ENCODE peak calls at places on chromosomes 6 and 20, in nine cellular contexts. F is lung, W is cardiac muscle cell, G is fibroblast of lung, O is K562, J is colonic mucosa, Q is BE2C, I is Panc1, R is esophagus squamous epithelium. Y is an unnamed sample.

GRCh38 chr6:43952746-43953145 is 174.5 kb downstream of the MRPL14 start:
- DNase-seq in W (no peak), O (peak; percentile 68), J (no peak), Q (no peak), I (no peak), F (no peak), R (no peak), G (no peak), Y (peak; percentile 70)

GRCh38 chr6:83511901-83512681 is at the start of gene PRSS35:
- DNase-seq in R (no peak), G (peak; percentile 60), I (no peak), Q (peak; percentile 78), J (peak; percentile 57), W (peak; percentile 68), F (no peak), O (peak; percentile 31), Y (no peak)

GRCh38 chr20:59191756-59192532 is 28.3 kb downstream of the ZNF831 start:
- DNase-seq in J (no peak), F (no peak), G (no peak), Q (no peak), I (no peak), R (no peak), W (no peak), O (no peak), Y (no peak)

GRCh38 chr20:25246182-25246943 is 1.5 kb upstream of the PYGB start:
- DNase-seq in Q (peak; percentile 46), O (no peak), W (no peak), I (no peak), G (peak; percentile 53), J (peak; percentile 57), R (no peak), F (no peak), Y (no peak)

GRCh38 chr6:54053893-54054391 is 57.3 kb upstream of the MLIP start:
- DNase-seq in R (no peak), J (peak; percentile 68), W (peak; percentile 93), I (peak; percentile 12), F (peak; percentile 57), Q (no peak), G (peak; percentile 92), O (no peak), Y (no peak)

GRCh38 chr20:21693322-21693721 is 12.1 kb upstream of the PAX1 start:
- DNase-seq in O (peak; percentile 53), W (no peak), I (no peak), J (no peak), Q (no peak), R (no peak), G (no peak), F (no peak), Y (no peak)

GRCh38 chr20:38620501-38620900 is 18.9 kb downstream of the ARHGAP40 start:
- DNase-seq in G (no peak), Q (no peak), I (no peak), J (no peak), W (no peak), O (no peak), R (no peak), F (no peak), Y (no peak)

GRCh38 chr20:56991516-56991915 is 274.9 kb downstream of the BMP7 start:
- DNase-seq in J (no peak), G (no peak), F (no peak), W (no peak), R (no peak), I (no peak), Q (no peak), O (no peak), Y (no peak)

GRCh38 chr6:79984261-79984660 is 20.2 kb upstream of the TTK start:
- DNase-seq in J (no peak), R (no peak), O (no peak), G (no peak), F (no peak), W (peak; percentile 33), I (no peak), Q (no peak), Y (no peak)

GRCh38 chr6:157656437-157657005 is 166.5 kb upstream of the SNX9 start:
- DNase-seq in J (no peak), G (peak; percentile 24), O (no peak), R (no peak), Q (no peak), W (no peak), I (no peak), F (no peak), Y (no peak)

GRCh38 chr6:129567374-129567773 is 142.6 kb downstream of the ARHGAP18 start:
- DNase-seq in F (no peak), G (peak; percentile 34), Q (peak; percentile 44), J (peak; percentile 21), O (peak; percentile 28), R (no peak), I (no peak), W (peak; percentile 50), Y (no peak)

GRCh38 chr6:157077251-157077650 is 246.1 kb downstream of the TMEM242 start:
- DNase-seq in J (no peak), F (no peak), G (no peak), I (no peak), W (no peak), O (no peak), R (no peak), Q (no peak), Y (no peak)

GRCh38 chr20:35604444-35604750 is 11.2 kb upstream of the SPAG4 start:
- DNase-seq in J (peak; percentile 56), O (peak; percentile 59), I (no peak), G (no peak), W (no peak), Q (peak; percentile 40), F (no peak), R (no peak), Y (no peak)

GRCh38 chr20:22819784-22820183 is 215.3 kb upstream of the SSTR4 start:
- DNase-seq in F (no peak), R (no peak), Q (no peak), W (no peak), J (no peak), G (no peak), I (no peak), O (peak; percentile 9), Y (no peak)

GRCh38 chr6:111478064-111478476 is 4.9 kb downstream of the REV3L start:
- DNase-seq in I (no peak), J (no peak), Q (no peak), R (no peak), G (peak; percentile 33), O (no peak), F (no peak), W (peak; percentile 42), Y (no peak)

GRCh38 chr20:36959242-36959641 is 7.7 kb upstream of the SAMHD1 start:
- DNase-seq in J (no peak), I (no peak), O (no peak), R (no peak), W (no peak), Q (no peak), G (no peak), F (no peak), Y (no peak)
- TF ChIP-seq CTCF in J (no peak), I (no peak), O (no peak), R (no peak), W (no peak), Q (no peak), G (no peak), F (no peak), Y (no peak)

GRCh38 chr20:17969884-17970409 is 1.1 kb downstream of the MGME1 start:
- DNase-seq in G (peak; percentile 52), O (no peak), F (peak; percentile 40), J (peak; percentile 60), W (peak; percentile 53), Q (no peak), R (no peak), I (no peak), Y (no peak)

GRCh38 chr20:17967595-17968365 is 814 bp downstream of the SNX5 start:
- DNase-seq in J (peak; percentile 49), F (no peak), O (no peak), G (peak; percentile 84), I (peak; percentile 22), Q (no peak), W (peak; percentile 63), R (peak; percentile 40), Y (no peak)

GRCh38 chr20:17966432-17967312 is 1.9 kb downstream of the SNX5 start:
- DNase-seq in W (peak; percentile 64), J (no peak), R (no peak), G (peak; percentile 63), O (no peak), Q (no peak), I (peak; percentile 10), F (no peak), Y (no peak)

GRCh38 chr20:17969276-17969883 is 562 bp downstream of the MGME1 start:
- DNase-seq in G (peak; percentile 37), F (no peak), O (no peak), I (no peak), R (no peak), W (peak; percentile 50), Q (peak; percentile 36), J (peak; percentile 63), Y (no peak)

GRCh38 chr20:17968366-17969275 is at the start of the genes MGME1 and SNX5:
- DNase-seq in R (peak; percentile 95), W (peak; percentile 100), O (peak; percentile 76), I (peak; percentile 98), F (peak; percentile 100), G (peak; percentile 99), J (peak; percentile 99), Q (peak; percentile 99), Y (peak; percentile 97)
- H3K36me3 ChIP-seq in R (no peaks in the 10 kb centered on the region), W (no peaks in the 10 kb centered on the region), O (peaks cover 60% of the 10 kb centered on the region), I (peaks cover 10% of the 10 kb centered on the region), F (peaks cover under 1% of the 10 kb centered on the region), G (no peaks in the 10 kb centered on the region), J (no peaks in the 10 kb centered on the region), Q (peaks cover 41% of the 10 kb centered on the region), Y (no peaks in the 10 kb centered on the region)

GRCh38 chr20:17785007-17785406 is 85.2 kb downstream of the BANF2 start:
- DNase-seq in O (no peak), J (no peak), G (no peak), F (no peak), W (no peak), I (no peak), R (no peak), Q (no peak), Y (no peak)
- TF ChIP-seq CTCF in O (no peak), J (no peak), G (no peak), F (no peak), W (no peak), I (no peak), R (no peak), Q (no peak), Y (no peak)

GRCh38 chr6:13674533-13675190 is 37.0 kb downstream of the RANBP9 start:
- DNase-seq in R (no peak), I (no peak), G (no peak), J (no peak), Q (no peak), O (no peak), F (no peak), W (no peak), Y (no peak)

GRCh38 chr6:13671742-13672141 is 39.9 kb downstream of the RANBP9 start:
- DNase-seq in O (no peak), W (no peak), I (no peak), J (no peak), R (no peak), F (no peak), G (no peak), Q (no peak), Y (no peak)

GRCh38 chr6:13672904-13673303 is 38.7 kb downstream of the RANBP9 start:
- DNase-seq in Q (no peak), W (no peak), I (no peak), J (no peak), G (no peak), R (no peak), F (no peak), O (no peak), Y (no peak)

GRCh38 chr6:13673825-13674444 is 37.7 kb downstream of the RANBP9 start:
- DNase-seq in I (no peak), G (no peak), R (no peak), J (no peak), F (no peak), W (no peak), O (no peak), Q (no peak), Y (no peak)

GRCh38 chr6:13673368-13673767 is 38.3 kb downstream of the RANBP9 start:
- DNase-seq in J (no peak), G (no peak), I (no peak), R (no peak), O (no peak), F (no peak), W (no peak), Q (no peak), Y (no peak)
- H3K36me3 ChIP-seq in J (no peaks in the 10 kb centered on the region), G (no peaks in the 10 kb centered on the region), I (no peaks in the 10 kb centered on the region), R (no peaks in the 10 kb centered on the region), O (peaks cover 28% of the 10 kb centered on the region), F (no peaks in the 10 kb centered on the region), W (no peaks in the 10 kb centered on the region), Q (no peaks in the 10 kb centered on the region), Y (no peaks in the 10 kb centered on the region)